ENCODE peak calls at places on chromosomes 13 and 19, in four cellular contexts. X is RPMI8226; H is NCI-H345; O is stimulated activated naive CD8-positive, alpha-beta T cell treated with anti-CD3 and anti-CD28 coated beads, Interleukin-15, Interleukin-2, amounts not matched to agents 100 U/mL and 50 U/mL, for 24 hours. L is an unnamed sample.

GRCh38 chr19:41323430-41324125 is 13.6 kb downstream of the CCDC97 start:
- DNase-seq in X (no peak), H (no peak), O (no peak), L (no peak)

GRCh38 chr13:58960909-58961308 is 1202.8 kb downstream of the DIAPH3 start:
- DNase-seq in X (no peak), H (peak), O (no peak), L (peak)

GRCh38 chr19:13195678-13196077 is 45.5 kb downstream of the IER2 start:
- DNase-seq in X (peak), H (no peak), O (peak), L (no peak)

GRCh38 chr19:50362656-50363424 is 2.6 kb downstream of the NAPSA start:
- DNase-seq in X (no peak), H (no peak), O (peak), L (no peak)

GRCh38 chr13:113123226-113124150 is 889 bp downstream of the F10 start:
- DNase-seq in X (peak), H (no peak), O (peak), L (no peak)

GRCh38 chr13:91699863-91700262 is 301.4 kb downstream of the GPC5 start:
- DNase-seq in X (no peak), H (no peak), O (no peak), L (no peak)

GRCh38 chr13:113745059-113745458 is 14.0 kb upstream of the TMEM255B start:
- DNase-seq in X (no peak), H (no peak), O (no peak), L (no peak)

GRCh38 chr19:18496167-18496979 is 25.5 kb downstream of the ELL start:
- DNase-seq in X (peak), H (peak), O (peak), L (peak)

GRCh38 chr19:40717880-40718773 is 1.2 kb downstream of the ITPKC start:
- DNase-seq in X (peak), H (no peak), O (peak), L (no peak)

L was measured in NCI-H1105.